ENCODE peak calls at places on chromosomes 11 and 22, in four cellular contexts. O is IMR-90, T is GM12865, V is upper lobe of right lung. M is an unnamed sample.

GRCh38 chr11:89495951-89496350 is 4.8 kb upstream of the NOX4 start:
- DNase-seq in V (no peak), T (no peak), O (peak; percentile 93), M (peak; percentile 88)

GRCh38 chr11:70470127-70470526 is 71.8 kb downstream of the CTTN start:
- DNase-seq in O (peak; percentile 46), V (no peak), T (peak; percentile 84), M (no peak)

GRCh38 chr11:62125881-62126280 is 2.1 kb downstream of the INCENP start:
- DNase-seq in V (no peak), T (no peak), O (no peak), M (no peak)

GRCh38 chr11:17767301-17767885 is 32.8 kb downstream of the KCNC1 start:
- DNase-seq in O (no peak), V (peak; percentile 38), T (no peak), M (no peak)

GRCh38 chr22:35355744-35356420 is 25.0 kb upstream of the HMOX1 start:
- DNase-seq in V (no peak), T (no peak), O (peak; percentile 23), M (no peak)

GRCh38 chr11:10413268-10413667 is 41.8 kb upstream of the AMPD3 start:
- DNase-seq in O (peak; percentile 22), V (no peak), T (peak; percentile 72), M (no peak)

GRCh38 chr11:5618807-5619206 is 6.0 kb upstream of the TRIM34 start:
- DNase-seq in T (no peak), O (peak; percentile 97), V (no peak), M (peak; percentile 68)

GRCh38 chr22:43342347-43343261 is 568 bp downstream of the SCUBE1 start:
- DNase-seq in T (no peak), O (no peak), V (no peak), M (no peak)

GRCh38 chr22:32801436-32802290 is at the start of gene TIMP3:
- DNase-seq in V (peak; percentile 86), T (no peak), O (peak; percentile 82), M (peak; percentile 61)

GRCh38 chr11:112042161-112042960 is 17.2 kb downstream of the DLAT start:
- DNase-seq in V (no peak), O (peak; percentile 26), T (no peak), M (peak; percentile 22)

GRCh38 chr11:115663790-115664189 is 159.6 kb upstream of the CADM1 start:
- DNase-seq in T (no peak), V (no peak), O (no peak), M (no peak)

GRCh38 chr11:74185695-74186094 is 14.6 kb downstream of the PPME1 start:
- DNase-seq in O (peak; percentile 83), T (no peak), V (no peak), M (no peak)

GRCh38 chr11:75919525-75919924 is 104.5 kb downstream of the UVRAG start:
- DNase-seq in V (no peak), T (peak; percentile 23), O (peak; percentile 20), M (peak; percentile 27)
- H3K4me3 ChIP-seq in V (no peak overlapping the region), T (no peak overlapping the region), O (no peak overlapping the region), M (no peak overlapping the region)

GRCh38 chr11:8910662-8911039 is 338 bp upstream of the AKIP1 start:
- DNase-seq in T (no peak), O (no peak), V (no peak), M (no peak)

GRCh38 chr11:8917157-8917820 is 6.3 kb downstream of the AKIP1 start:
- DNase-seq in T (no peak), V (peak; percentile 73), O (peak; percentile 93), M (peak; percentile 91)

GRCh38 chr11:8911040-8911823 is at the start of gene AKIP1:
- DNase-seq in V (peak; percentile 98), O (peak; percentile 94), T (peak; percentile 95), M (peak; percentile 95)

GRCh38 chr11:8913961-8914660 is 3.1 kb downstream of the AKIP1 start:
- DNase-seq in T (peak; percentile 58), O (peak; percentile 39), V (no peak), M (peak; percentile 73)

DNA sequence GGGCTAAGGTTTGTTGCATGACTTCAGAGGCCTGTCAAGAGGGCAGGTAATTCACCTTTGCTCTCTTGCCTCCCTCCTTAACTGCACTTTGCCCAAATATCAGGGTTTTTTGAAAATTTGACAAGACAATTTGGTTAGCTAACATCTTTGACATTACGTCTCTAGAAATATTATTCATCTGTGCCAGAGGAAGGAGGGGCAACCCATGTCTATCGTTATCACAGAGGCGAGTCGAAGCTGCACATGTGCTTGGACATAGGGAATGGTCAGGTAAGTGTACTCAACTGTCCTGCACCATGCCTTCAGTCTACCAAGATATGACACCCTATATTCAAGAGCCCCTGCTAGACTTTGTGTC is 3.7 kb downstream of the AKIP1 start:
- DNase-seq in O (no peak), V (no peak), T (no peak), M (no peak)
- TF ChIP-seq CTCF in O (no peak), V (no peak), T (no peak), M (no peak)

GRCh38 chr22:29798318-29798717 is 31.1 kb downstream of the UQCR10 start:
- DNase-seq in T (peak; percentile 68), O (no peak), V (no peak), M (peak; percentile 9)
- H3K4me3 ChIP-seq in T (no peak overlapping the region), O (no peak overlapping the region), V (no peak overlapping the region), M (no peak overlapping the region)

GRCh38 chr11:103923473-103923931 is 112.9 kb upstream of the DDI1 start:
- DNase-seq in O (no peak), T (no peak), V (no peak), M (no peak)

GRCh38 chr11:103920449-103920848 is 116.0 kb upstream of the DDI1 start:
- DNase-seq in O (peak; percentile 73), T (peak; percentile 26), V (no peak), M (no peak)

GRCh38 chr11:103924166-103925013 is 112.0 kb upstream of the DDI1 start:
- DNase-seq in T (no peak), O (peak; percentile 27), V (no peak), M (no peak)

DNA sequence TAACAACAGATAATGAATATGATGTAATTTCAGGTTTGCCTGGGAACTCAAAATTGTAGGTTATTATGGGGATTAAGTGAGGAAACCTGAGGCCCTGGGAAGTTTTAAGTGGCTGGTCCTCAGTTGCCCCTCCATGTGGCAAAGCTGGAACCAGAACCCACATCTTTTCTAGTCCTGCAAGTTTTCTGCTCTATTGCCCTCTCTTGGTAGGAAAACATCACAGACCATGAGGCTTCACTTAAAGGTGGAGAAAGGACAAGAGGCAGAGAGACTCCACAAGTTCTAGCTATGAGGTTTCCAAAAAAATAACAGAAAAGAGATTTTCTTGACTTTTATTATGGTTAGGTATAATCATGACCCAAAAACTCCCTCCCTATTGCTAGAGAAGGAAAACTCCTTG is 115.5 kb upstream of the DDI1 start:
- DNase-seq in O (no peak), T (no peak), V (no peak), M (no peak)
- TF ChIP-seq CTCF in O (no peak), T (no peak), V (no peak), M (no peak)

GRCh38 chr22:39348909-39349505 is 784 bp upstream of the SYNGR1 start:
- DNase-seq in T (no peak), V (no peak), O (no peak), M (no peak)
- H3K4me3 ChIP-seq in T (peak overlapping the region; percentile 60), V (peak overlapping the region; percentile 61), O (peak overlapping the region; percentile 80), M (peak overlapping the region; percentile 54)

GRCh38 chr11:3020011-3020410 is 27.9 kb upstream of the NAP1L4 start:
- DNase-seq in O (no peak), V (no peak), T (no peak), M (no peak)
- TF ChIP-seq CTCF in O (no peak), V (no peak), T (no peak), M (no peak)

GRCh38 chr11:30983810-30984441 is 385.6 kb downstream of the DCDC1 start:
- DNase-seq in T (no peak), O (no peak), V (no peak), M (no peak)

GRCh38 chr11:30984827-30985226 is 384.7 kb downstream of the DCDC1 start:
- DNase-seq in O (no peak), V (no peak), T (no peak), M (peak; percentile 17)

GRCh38 chr11:30983143-30983542 is 386.4 kb downstream of the DCDC1 start:
- DNase-seq in T (no peak), O (no peak), V (no peak), M (peak; percentile 10)

GRCh38 chr11:30987819-30988218 is 381.7 kb downstream of the DCDC1 start:
- DNase-seq in O (no peak), V (no peak), T (no peak), M (no peak)

DNA sequence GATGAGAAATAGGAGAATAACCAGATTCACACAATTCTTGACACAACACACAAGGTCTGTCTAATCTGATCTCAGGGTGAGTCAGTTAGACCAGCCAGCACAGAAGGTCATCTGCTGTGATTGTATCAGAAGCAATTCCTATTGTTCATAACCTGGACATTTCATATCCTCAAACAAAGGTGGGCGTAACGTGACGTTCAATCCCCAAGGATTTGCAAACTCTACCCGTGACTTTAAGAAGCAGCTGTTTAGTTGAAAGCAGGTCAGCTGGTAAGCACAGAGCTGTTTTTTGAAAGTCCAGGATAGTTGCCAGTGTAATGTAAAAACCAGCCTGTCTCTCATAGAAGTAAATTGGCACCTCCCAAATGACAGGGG is 385.1 kb downstream of the DCDC1 start:
- DNase-seq in O (peak; percentile 0), V (no peak), T (no peak), M (peak; percentile 67)
- H3K4me3 ChIP-seq in O (no peak overlapping the region), V (no peak overlapping the region), T (no peak overlapping the region), M (no peak overlapping the region)